ENCODE peak calls at places on chromosomes 3 and 15, in four cellular contexts. O, Y, A and W are unnamed samples.
A peak's percentile ranks its signal among the peaks of the same experiment; 100 is the strongest.

GRCh38 chr3:62211675-62212429 is 161.5 kb downstream of the FEZF2 start:
- DNase-seq in O (no peak), Y (no peak), A (no peak), W (no peak)

GRCh38 chr3:117788086-117788485 is 1078.5 kb downstream of the TUSC7 start:
- DNase-seq in O (no peak), Y (no peak), A (no peak), W (peak; percentile 90)

GRCh38 chr15:70030851-70031645 is 66.7 kb downstream of the TLE3 start:
- DNase-seq in O (no peak), Y (no peak), A (no peak), W (no peak)

GRCh38 chr3:39378092-39378491 is 5.1 kb upstream of the SLC25A38 start:
- DNase-seq in O (peak; percentile 38), Y (peak; percentile 80), A (no peak), W (peak; percentile 18)

GRCh38 chr3:15271785-15272381 is 60.5 kb downstream of the SH3BP5 start:
- DNase-seq in O (no peak), Y (no peak), A (peak; percentile 90), W (no peak)

GRCh38 chr3:171646357-171647133 is 163.7 kb downstream of the PLD1 start:
- DNase-seq in O (peak; percentile 70), Y (peak; percentile 36), A (no peak), W (peak; percentile 80)

GRCh38 chr3:42120866-42121265 is 29.7 kb downstream of the TRAK1 start:
- DNase-seq in O (peak; percentile 25), Y (no peak), A (no peak), W (peak; percentile 33)

GRCh38 chr3:165669502-165669901 is 167.7 kb downstream of the BCHE start:
- DNase-seq in O (no peak), Y (no peak), A (no peak), W (peak; percentile 33)

GRCh38 chr3:78634316-78634715 is 1133.5 kb downstream of the ROBO1 start:
- DNase-seq in O (no peak), Y (no peak), A (no peak), W (peak; percentile 14)

GRCh38 chr3:38165722-38166387 is 518 bp downstream of the OXSR1 start:
- DNase-seq in O (no peak), Y (peak; percentile 77), A (no peak), W (peak; percentile 46)

GRCh38 chr15:94100814-94101213 is 130.5 kb upstream of the MCTP2 start:
- DNase-seq in O (no peak), Y (no peak), A (no peak), W (no peak)

GRCh38 chr3:124420392-124420791 is 309.9 kb upstream of the UMPS start:
- DNase-seq in O (no peak), Y (no peak), A (no peak), W (no peak)

GRCh38 chr3:9916346-9916733 is 558 bp upstream of the IL17RC start:
- DNase-seq in O (no peak), Y (no peak), A (no peak), W (peak; percentile 48)

GRCh38 chr3:117817103-117817502 is 1107.5 kb downstream of the TUSC7 start:
- DNase-seq in O (no peak), Y (no peak), A (no peak), W (no peak)

GRCh38 chr3:15271030-15271429 is 61.4 kb downstream of the SH3BP5 start:
- DNase-seq in O (no peak), Y (no peak), A (no peak), W (no peak)

GRCh38 chr15:81575436-81576123 is 201.6 kb upstream of the TMC3 start:
- DNase-seq in O (peak; percentile 93), Y (peak; percentile 46), A (no peak), W (peak; percentile 1)

GRCh38 chr15:52506549-52506948 is 22.1 kb downstream of the MYO5A start:
- DNase-seq in O (no peak), Y (no peak), A (no peak), W (no peak)

GRCh38 chr15:52502608-52503007 is 26.1 kb downstream of the MYO5A start:
- DNase-seq in O (no peak), Y (no peak), A (no peak), W (no peak)

GRCh38 chr15:52499506-52499905 is 29.2 kb downstream of the MYO5A start:
- DNase-seq in O (no peak), Y (no peak), A (no peak), W (no peak)

GRCh38 chr15:52505141-52505540 is 23.5 kb downstream of the MYO5A start:
- DNase-seq in O (no peak), Y (no peak), A (no peak), W (no peak)

DNA sequence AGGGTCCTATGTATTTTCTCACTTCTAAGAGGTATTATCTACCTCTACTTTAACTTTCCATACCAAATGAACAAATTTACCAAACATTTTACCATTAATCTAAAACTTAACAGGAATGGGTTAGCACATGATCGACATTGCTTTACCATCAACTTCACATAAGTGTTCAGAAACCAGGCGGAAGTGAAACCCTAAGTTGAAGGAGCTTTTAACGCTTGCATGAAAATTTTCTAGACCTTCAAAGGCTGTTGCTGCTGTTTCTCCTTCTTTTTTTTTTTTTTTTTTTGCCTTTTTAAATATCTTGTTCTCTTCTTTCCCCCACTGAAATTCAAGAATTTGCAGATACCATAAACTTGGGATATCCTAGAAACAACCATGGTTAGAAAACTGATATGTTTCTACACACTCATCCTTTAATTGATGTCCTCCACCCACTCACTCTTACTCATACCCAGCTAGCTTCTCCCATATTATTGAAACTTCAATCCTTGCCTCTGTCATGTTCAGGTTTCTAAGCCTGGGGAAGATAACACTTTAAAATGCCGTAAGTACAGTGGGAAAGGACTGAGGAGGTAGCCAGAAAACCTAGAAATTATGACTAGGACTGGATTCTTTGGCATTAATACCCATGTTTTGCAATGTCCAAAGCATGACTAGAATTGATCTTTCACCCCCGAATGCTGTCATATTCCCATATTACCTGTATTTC is 24.7 kb downstream of the MYO5A start:
- DNase-seq in O (no peak), Y (peak; percentile 3), A (peak; percentile 51), W (peak; percentile 86)
- H3K27me3 ChIP-seq in O (no peaks in the 10 kb centered on the region), Y (peaks cover 8% of the 10 kb centered on the region), A (no peaks in the 10 kb centered on the region), W (no peaks in the 10 kb centered on the region)

GRCh38 chr3:195059006-195059350 is 212.0 kb downstream of the XXYLT1 start:
- DNase-seq in O (peak; percentile 88), Y (no peak), A (no peak), W (no peak)
- TF ChIP-seq FOS in O (no peak), Y (no peak), A (no peak), W (no peak)

DNA sequence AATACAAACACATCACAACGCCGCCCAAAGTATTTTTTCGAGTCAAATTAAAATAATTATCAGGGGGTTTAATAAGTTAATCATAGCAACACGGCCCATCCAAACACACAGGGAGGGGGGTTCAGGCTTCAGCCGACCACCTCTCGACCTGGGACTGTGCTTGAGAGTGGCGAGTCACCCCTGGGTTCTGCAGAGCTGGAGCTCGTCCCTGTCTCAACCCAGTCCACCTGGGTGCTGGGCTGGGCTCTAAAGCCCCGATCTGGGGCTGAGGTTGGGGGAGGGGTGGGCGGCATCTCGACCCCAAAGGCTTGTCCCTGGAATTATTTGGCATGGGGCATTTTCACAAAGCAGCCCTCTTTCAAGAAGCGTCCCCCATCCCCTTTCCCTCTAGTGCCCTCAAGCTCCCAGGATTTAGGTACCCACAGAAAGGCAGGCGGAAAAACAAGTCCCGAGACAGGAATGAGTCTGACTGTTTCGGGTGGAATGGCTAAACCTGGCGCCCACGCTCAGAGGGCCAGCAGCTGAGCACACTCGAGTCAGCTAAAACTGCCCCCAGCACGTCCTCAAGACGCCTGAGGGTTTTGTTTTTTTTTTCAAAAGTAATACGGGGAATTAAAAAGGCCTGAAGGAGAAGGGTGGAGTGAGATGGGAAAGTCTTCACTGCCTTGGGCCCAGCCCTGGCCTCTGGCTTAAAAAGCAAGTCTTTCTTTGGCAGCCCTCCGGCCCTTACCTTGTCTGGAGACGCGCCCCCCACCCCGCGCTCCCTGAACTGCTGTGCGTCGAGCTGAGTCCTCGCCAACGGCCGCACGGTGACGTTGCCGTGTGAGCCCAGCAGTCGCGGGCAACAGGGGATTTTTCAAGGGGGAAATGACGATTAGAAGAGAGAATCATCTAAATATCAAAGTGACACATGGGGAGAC is 32.5 kb downstream of the NR2F2 start:
- DNase-seq in O (no peak), Y (no peak), A (no peak), W (no peak)
- H3K27me3 ChIP-seq in O (no peaks in the 10 kb centered on the region), Y (no peaks in the 10 kb centered on the region), A (peaks cover 19% of the 10 kb centered on the region), W (peaks cover 4% of the 10 kb centered on the region)

GRCh38 chr15:41417812-41418211 is 917 bp downstream of the RTF1 start:
- DNase-seq in O (no peak), Y (peak; percentile 37), A (no peak), W (peak; percentile 15)

GRCh38 chr15:41416742-41417417 is at the start of gene RTF1:
- DNase-seq in O (peak; percentile 94), Y (peak; percentile 95), A (peak; percentile 52), W (peak; percentile 80)

GRCh38 chr15:41416162-41416741 is 643 bp upstream of the RTF1 start:
- DNase-seq in O (no peak), Y (no peak), A (no peak), W (no peak)

GRCh38 chr15:41411441-41411840 is 5.5 kb upstream of the RTF1 start:
- DNase-seq in O (no peak), Y (no peak), A (no peak), W (no peak)

DNA sequence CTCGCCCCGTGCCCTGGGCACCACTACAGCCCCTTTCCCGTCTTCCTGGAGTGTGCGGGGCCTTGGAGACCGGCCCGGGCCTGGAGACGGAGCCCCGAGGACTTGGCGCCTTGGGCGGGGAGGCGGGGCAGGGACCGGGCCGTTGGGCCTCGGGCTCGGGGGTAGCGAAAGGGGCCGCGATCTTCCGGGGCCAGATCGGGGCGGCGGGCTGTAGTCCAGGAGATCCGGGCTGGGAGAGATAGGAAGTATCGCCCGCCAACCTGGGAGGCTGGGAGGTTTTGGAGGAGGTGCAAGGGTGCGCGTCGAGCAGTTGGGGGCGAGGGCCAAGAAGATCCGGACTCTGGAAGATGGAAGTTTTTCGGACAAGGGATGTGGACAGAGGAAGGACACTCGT is 520 bp downstream of the RTF1 start:
- DNase-seq in O (no peak), Y (peak; percentile 59), A (no peak), W (peak; percentile 20)
- TF ChIP-seq FOS in O (no peak), Y (no peak), A (no peak), W (no peak)

GRCh38 chr3:184275961-184276910 is at the start of gene ECE2:
- DNase-seq in O (no peak), Y (no peak), A (no peak), W (no peak)
- H3K27me3 ChIP-seq in O (peaks cover 38% of the 10 kb centered on the region), Y (peaks cover 47% of the 10 kb centered on the region), A (peaks cover 8% of the 10 kb centered on the region), W (peaks cover 57% of the 10 kb centered on the region)

GRCh38 chr15:39427705-39428104 is 153.2 kb upstream of the THBS1 start:
- DNase-seq in O (no peak), Y (peak; percentile 46), A (no peak), W (no peak)
- TF ChIP-seq FOS in O (no peak), Y (no peak), A (no peak), W (no peak)